ENCODE peak calls at places on chromosomes 16 and 17, in nine cellular contexts. One of them, this sample, is unnamed.

GRCh38 chr17:16449121-16449570 is 33.8 kb downstream of the TRPV2 start:
- DNase-seq in stimulated activated CD4-positive, alpha-beta T cell treated with anti-CD3 and anti-CD28 coated beads, Interleukin-2, amount 100 ng/mL, for 48 hours: no peak
- DNase-seq in PC-3: peak; percentile 50
- DNase-seq in endothelial cell: no peak
- DNase-seq in NCI-H2081: no peak
- DNase-seq in Daoy: no peak
- DNase-seq in fibroblast of lung: peak; percentile 73
- DNase-seq in iPS-NIHi11: no peak
- DNase-seq in kidney glomerular epithelial cell: no peak
- DNase-seq in this sample: no peak

GRCh38 chr17:74962622-74963394 is 9.8 kb downstream of the HID1 start:
- DNase-seq in kidney glomerular epithelial cell: no peak
- DNase-seq in fibroblast of lung: no peak
- DNase-seq in iPS-NIHi11: no peak
- DNase-seq in Daoy: no peak
- DNase-seq in PC-3: no peak
- DNase-seq in stimulated activated CD4-positive, alpha-beta T cell treated with anti-CD3 and anti-CD28 coated beads, Interleukin-2, amount 100 ng/mL, for 48 hours: no peak
- DNase-seq in NCI-H2081: no peak
- DNase-seq in endothelial cell: no peak
- DNase-seq in this sample: no peak

GRCh38 chr17:29566473-29567361 is at the start of gene ABHD15:
- DNase-seq in PC-3: peak; percentile 69
- DNase-seq in kidney glomerular epithelial cell: peak; percentile 40
- DNase-seq in iPS-NIHi11: peak; percentile 83
- DNase-seq in endothelial cell: peak; percentile 53
- DNase-seq in stimulated activated CD4-positive, alpha-beta T cell treated with anti-CD3 and anti-CD28 coated beads, Interleukin-2, amount 100 ng/mL, for 48 hours: peak; percentile 50
- DNase-seq in fibroblast of lung: peak; percentile 65
- DNase-seq in NCI-H2081: peak; percentile 42
- DNase-seq in Daoy: peak; percentile 80
- DNase-seq in this sample: peak; percentile 41

GRCh38 chr16:54048994-54049929 is 237.3 kb downstream of the IRX3 start:
- DNase-seq in PC-3: no peak
- DNase-seq in NCI-H2081: no peak
- DNase-seq in stimulated activated CD4-positive, alpha-beta T cell treated with anti-CD3 and anti-CD28 coated beads, Interleukin-2, amount 100 ng/mL, for 48 hours: no peak
- DNase-seq in Daoy: no peak
- DNase-seq in fibroblast of lung: no peak
- DNase-seq in iPS-NIHi11: peak; percentile 36
- DNase-seq in kidney glomerular epithelial cell: no peak
- DNase-seq in endothelial cell: no peak
- DNase-seq in this sample: no peak

GRCh38 chr16:85658504-85659326 is 30.0 kb downstream of the GINS2 start:
- DNase-seq in PC-3: no peak
- DNase-seq in NCI-H2081: no peak
- DNase-seq in stimulated activated CD4-positive, alpha-beta T cell treated with anti-CD3 and anti-CD28 coated beads, Interleukin-2, amount 100 ng/mL, for 48 hours: no peak
- DNase-seq in Daoy: no peak
- DNase-seq in iPS-NIHi11: no peak
- DNase-seq in kidney glomerular epithelial cell: no peak
- DNase-seq in fibroblast of lung: no peak
- DNase-seq in endothelial cell: no peak
- DNase-seq in this sample: no peak

GRCh38 chr17:40564883-40565744 is at the start of gene CCR7:
- DNase-seq in NCI-H2081: no peak
- DNase-seq in endothelial cell: no peak
- DNase-seq in kidney glomerular epithelial cell: no peak
- DNase-seq in fibroblast of lung: no peak
- DNase-seq in stimulated activated CD4-positive, alpha-beta T cell treated with anti-CD3 and anti-CD28 coated beads, Interleukin-2, amount 100 ng/mL, for 48 hours: peak; percentile 76
- DNase-seq in iPS-NIHi11: peak; percentile 14
- DNase-seq in Daoy: peak; percentile 7
- DNase-seq in PC-3: no peak
- DNase-seq in this sample: peak; percentile 36

GRCh38 chr16:70455910-70456309 is 1.5 kb downstream of the FCSK start:
- DNase-seq in NCI-H2081: no peak
- DNase-seq in endothelial cell: no peak
- DNase-seq in fibroblast of lung: no peak
- DNase-seq in Daoy: no peak
- DNase-seq in kidney glomerular epithelial cell: no peak
- DNase-seq in iPS-NIHi11: no peak
- DNase-seq in stimulated activated CD4-positive, alpha-beta T cell treated with anti-CD3 and anti-CD28 coated beads, Interleukin-2, amount 100 ng/mL, for 48 hours: no peak
- DNase-seq in PC-3: no peak
- DNase-seq in this sample: no peak

GRCh38 chr16:67538666-67539101 is 10.1 kb downstream of the RIPOR1 start:
- DNase-seq in NCI-H2081: no peak
- DNase-seq in kidney glomerular epithelial cell: no peak
- DNase-seq in iPS-NIHi11: no peak
- DNase-seq in stimulated activated CD4-positive, alpha-beta T cell treated with anti-CD3 and anti-CD28 coated beads, Interleukin-2, amount 100 ng/mL, for 48 hours: no peak
- DNase-seq in fibroblast of lung: peak; percentile 76
- DNase-seq in PC-3: no peak
- DNase-seq in endothelial cell: no peak
- DNase-seq in Daoy: no peak
- DNase-seq in this sample: no peak

GRCh38 chr16:10178079-10178478 is 4.1 kb downstream of the GRIN2A start:
- DNase-seq in kidney glomerular epithelial cell: no peak
- DNase-seq in NCI-H2081: no peak
- DNase-seq in fibroblast of lung: peak; percentile 26
- DNase-seq in endothelial cell: no peak
- DNase-seq in stimulated activated CD4-positive, alpha-beta T cell treated with anti-CD3 and anti-CD28 coated beads, Interleukin-2, amount 100 ng/mL, for 48 hours: no peak
- DNase-seq in Daoy: peak; percentile 69
- DNase-seq in iPS-NIHi11: no peak
- DNase-seq in PC-3: peak; percentile 58
- DNase-seq in this sample: no peak

GRCh38 chr16:55508941-55509920 is at the start of gene LPCAT2:
- DNase-seq in iPS-NIHi11: peak; percentile 96
- DNase-seq in fibroblast of lung: peak; percentile 81
- DNase-seq in stimulated activated CD4-positive, alpha-beta T cell treated with anti-CD3 and anti-CD28 coated beads, Interleukin-2, amount 100 ng/mL, for 48 hours: peak; percentile 51
- DNase-seq in PC-3: peak; percentile 73
- DNase-seq in Daoy: no peak
- DNase-seq in endothelial cell: peak; percentile 88
- DNase-seq in NCI-H2081: peak; percentile 60
- DNase-seq in kidney glomerular epithelial cell: peak; percentile 75
- DNase-seq in this sample: peak; percentile 75

GRCh38 chr17:41695954-41696720 is 7.5 kb downstream of the EIF1 start:
- DNase-seq in PC-3: peak; percentile 73
- DNase-seq in iPS-NIHi11: peak; percentile 77
- DNase-seq in NCI-H2081: peak; percentile 67
- DNase-seq in kidney glomerular epithelial cell: peak; percentile 60
- DNase-seq in Daoy: peak; percentile 81
- DNase-seq in stimulated activated CD4-positive, alpha-beta T cell treated with anti-CD3 and anti-CD28 coated beads, Interleukin-2, amount 100 ng/mL, for 48 hours: peak; percentile 75
- DNase-seq in fibroblast of lung: peak; percentile 67
- DNase-seq in endothelial cell: peak; percentile 68
- DNase-seq in this sample: peak; percentile 40

GRCh38 chr17:62653002-62653830 is 25.7 kb downstream of the MRC2 start:
- DNase-seq in fibroblast of lung: peak; percentile 57
- DNase-seq in Daoy: peak; percentile 73
- DNase-seq in PC-3: peak; percentile 68
- DNase-seq in endothelial cell: peak; percentile 53
- DNase-seq in iPS-NIHi11: peak; percentile 89
- DNase-seq in NCI-H2081: peak; percentile 91
- DNase-seq in kidney glomerular epithelial cell: peak; percentile 25
- DNase-seq in stimulated activated CD4-positive, alpha-beta T cell treated with anti-CD3 and anti-CD28 coated beads, Interleukin-2, amount 100 ng/mL, for 48 hours: peak; percentile 86
- DNase-seq in this sample: peak; percentile 33

GRCh38 chr17:82865274-82865673 is 25.5 kb upstream of the ZNF750 start:
- DNase-seq in stimulated activated CD4-positive, alpha-beta T cell treated with anti-CD3 and anti-CD28 coated beads, Interleukin-2, amount 100 ng/mL, for 48 hours: no peak
- DNase-seq in endothelial cell: no peak
- DNase-seq in Daoy: no peak
- DNase-seq in fibroblast of lung: no peak
- DNase-seq in NCI-H2081: peak; percentile 43
- DNase-seq in kidney glomerular epithelial cell: no peak
- DNase-seq in iPS-NIHi11: no peak
- DNase-seq in PC-3: no peak
- DNase-seq in this sample: no peak

GRCh38 chr16:81779540-81780320 is 639 bp downstream of the PLCG2 start:
- DNase-seq in iPS-NIHi11: peak; percentile 38
- DNase-seq in NCI-H2081: no peak
- DNase-seq in kidney glomerular epithelial cell: no peak
- DNase-seq in fibroblast of lung: peak; percentile 8
- DNase-seq in PC-3: no peak
- DNase-seq in Daoy: peak; percentile 15
- DNase-seq in stimulated activated CD4-positive, alpha-beta T cell treated with anti-CD3 and anti-CD28 coated beads, Interleukin-2, amount 100 ng/mL, for 48 hours: peak; percentile 2
- DNase-seq in endothelial cell: peak; percentile 23
- DNase-seq in this sample: no peak

GRCh38 chr17:41328207-41328606 is 12.7 kb upstream of the KRTAP17-1 start:
- DNase-seq in iPS-NIHi11: no peak
- DNase-seq in endothelial cell: no peak
- DNase-seq in fibroblast of lung: no peak
- DNase-seq in stimulated activated CD4-positive, alpha-beta T cell treated with anti-CD3 and anti-CD28 coated beads, Interleukin-2, amount 100 ng/mL, for 48 hours: no peak
- DNase-seq in PC-3: no peak
- DNase-seq in NCI-H2081: no peak
- DNase-seq in kidney glomerular epithelial cell: no peak
- DNase-seq in Daoy: no peak
- DNase-seq in this sample: no peak

GRCh38 chr17:13597723-13598347 is 3.9 kb downstream of the HS3ST3A1 start:
- DNase-seq in endothelial cell: peak; percentile 42
- DNase-seq in fibroblast of lung: peak; percentile 69
- DNase-seq in Daoy: peak; percentile 56
- DNase-seq in NCI-H2081: peak; percentile 1
- DNase-seq in stimulated activated CD4-positive, alpha-beta T cell treated with anti-CD3 and anti-CD28 coated beads, Interleukin-2, amount 100 ng/mL, for 48 hours: no peak
- DNase-seq in iPS-NIHi11: peak; percentile 31
- DNase-seq in PC-3: peak; percentile 78
- DNase-seq in kidney glomerular epithelial cell: peak; percentile 35
- DNase-seq in this sample: no peak

GRCh38 chr16:66741131-66741900 is 10.1 kb downstream of the DYNC1LI2 start:
- DNase-seq in PC-3: peak; percentile 74
- DNase-seq in iPS-NIHi11: peak; percentile 50
- DNase-seq in kidney glomerular epithelial cell: peak; percentile 86
- DNase-seq in endothelial cell: peak; percentile 24
- DNase-seq in NCI-H2081: peak; percentile 9
- DNase-seq in fibroblast of lung: peak; percentile 93
- DNase-seq in stimulated activated CD4-positive, alpha-beta T cell treated with anti-CD3 and anti-CD28 coated beads, Interleukin-2, amount 100 ng/mL, for 48 hours: no peak
- DNase-seq in Daoy: peak; percentile 89
- DNase-seq in this sample: no peak

GRCh38 chr16:22317625-22318024 is 20.4 kb downstream of the POLR3E start:
- DNase-seq in kidney glomerular epithelial cell: no peak
- DNase-seq in fibroblast of lung: no peak
- DNase-seq in iPS-NIHi11: no peak
- DNase-seq in Daoy: no peak
- DNase-seq in PC-3: no peak
- DNase-seq in NCI-H2081: no peak
- DNase-seq in stimulated activated CD4-positive, alpha-beta T cell treated with anti-CD3 and anti-CD28 coated beads, Interleukin-2, amount 100 ng/mL, for 48 hours: no peak
- DNase-seq in endothelial cell: no peak
- DNase-seq in this sample: no peak

GRCh38 chr16:64542152-64542551 is 579.7 kb downstream of the CDH11 start:
- DNase-seq in Daoy: no peak
- DNase-seq in fibroblast of lung: no peak
- DNase-seq in iPS-NIHi11: no peak
- DNase-seq in endothelial cell: no peak
- DNase-seq in NCI-H2081: no peak
- DNase-seq in stimulated activated CD4-positive, alpha-beta T cell treated with anti-CD3 and anti-CD28 coated beads, Interleukin-2, amount 100 ng/mL, for 48 hours: no peak
- DNase-seq in kidney glomerular epithelial cell: no peak
- DNase-seq in PC-3: no peak
- DNase-seq in this sample: no peak

GRCh38 chr17:66949501-66949900 is 15.0 kb upstream of the CACNG4 start:
- DNase-seq in NCI-H2081: no peak
- DNase-seq in stimulated activated CD4-positive, alpha-beta T cell treated with anti-CD3 and anti-CD28 coated beads, Interleukin-2, amount 100 ng/mL, for 48 hours: no peak
- DNase-seq in iPS-NIHi11: no peak
- DNase-seq in PC-3: peak; percentile 30
- DNase-seq in fibroblast of lung: peak; percentile 64
- DNase-seq in kidney glomerular epithelial cell: no peak
- DNase-seq in Daoy: peak; percentile 45
- DNase-seq in endothelial cell: no peak
- DNase-seq in this sample: no peak

GRCh38 chr17:78995761-78996451 is 13.7 kb downstream of the CANT1 start:
- DNase-seq in kidney glomerular epithelial cell: no peak
- DNase-seq in NCI-H2081: no peak
- DNase-seq in endothelial cell: no peak
- DNase-seq in PC-3: peak; percentile 96
- DNase-seq in iPS-NIHi11: peak; percentile 7
- DNase-seq in stimulated activated CD4-positive, alpha-beta T cell treated with anti-CD3 and anti-CD28 coated beads, Interleukin-2, amount 100 ng/mL, for 48 hours: no peak
- DNase-seq in Daoy: no peak
- DNase-seq in fibroblast of lung: no peak
- DNase-seq in this sample: no peak

GRCh38 chr16:49484454-49484853 is 110.8 kb downstream of the C16orf78 start:
- DNase-seq in iPS-NIHi11: peak; percentile 99
- DNase-seq in NCI-H2081: no peak
- DNase-seq in fibroblast of lung: no peak
- DNase-seq in Daoy: peak; percentile 69
- DNase-seq in endothelial cell: peak; percentile 62
- DNase-seq in stimulated activated CD4-positive, alpha-beta T cell treated with anti-CD3 and anti-CD28 coated beads, Interleukin-2, amount 100 ng/mL, for 48 hours: peak; percentile 20
- DNase-seq in kidney glomerular epithelial cell: no peak
- DNase-seq in PC-3: no peak
- DNase-seq in this sample: no peak

GRCh38 chr17:82112181-82112865 is 14.3 kb upstream of the FASN start:
- DNase-seq in kidney glomerular epithelial cell: no peak
- DNase-seq in stimulated activated CD4-positive, alpha-beta T cell treated with anti-CD3 and anti-CD28 coated beads, Interleukin-2, amount 100 ng/mL, for 48 hours: no peak
- DNase-seq in NCI-H2081: no peak
- DNase-seq in fibroblast of lung: no peak
- DNase-seq in iPS-NIHi11: no peak
- DNase-seq in endothelial cell: no peak
- DNase-seq in PC-3: no peak
- DNase-seq in Daoy: no peak
- DNase-seq in this sample: no peak

GRCh38 chr17:32487460-32488176 is 825 bp downstream of the CDK5R1 start:
- DNase-seq in fibroblast of lung: peak; percentile 16
- DNase-seq in endothelial cell: no peak
- DNase-seq in stimulated activated CD4-positive, alpha-beta T cell treated with anti-CD3 and anti-CD28 coated beads, Interleukin-2, amount 100 ng/mL, for 48 hours: no peak
- DNase-seq in iPS-NIHi11: peak; percentile 71
- DNase-seq in kidney glomerular epithelial cell: no peak
- DNase-seq in NCI-H2081: peak; percentile 41
- DNase-seq in Daoy: peak; percentile 33
- DNase-seq in PC-3: no peak
- DNase-seq in this sample: no peak

GRCh38 chr16:25192096-25192495 is 24.7 kb upstream of the AQP8 start:
- DNase-seq in NCI-H2081: no peak
- DNase-seq in PC-3: no peak
- DNase-seq in Daoy: peak; percentile 8
- DNase-seq in stimulated activated CD4-positive, alpha-beta T cell treated with anti-CD3 and anti-CD28 coated beads, Interleukin-2, amount 100 ng/mL, for 48 hours: no peak
- DNase-seq in fibroblast of lung: peak; percentile 49
- DNase-seq in kidney glomerular epithelial cell: no peak
- DNase-seq in iPS-NIHi11: no peak
- DNase-seq in endothelial cell: no peak
- DNase-seq in this sample: no peak

GRCh38 chr16:25014500-25015147 is 545 bp downstream of the ARHGAP17 start:
- DNase-seq in NCI-H2081: peak; percentile 21
- DNase-seq in fibroblast of lung: peak; percentile 54
- DNase-seq in kidney glomerular epithelial cell: peak; percentile 12
- DNase-seq in stimulated activated CD4-positive, alpha-beta T cell treated with anti-CD3 and anti-CD28 coated beads, Interleukin-2, amount 100 ng/mL, for 48 hours: no peak
- DNase-seq in iPS-NIHi11: peak; percentile 62
- DNase-seq in PC-3: peak; percentile 39
- DNase-seq in Daoy: peak; percentile 49
- DNase-seq in endothelial cell: peak; percentile 45
- DNase-seq in this sample: no peak

GRCh38 chr16:1923299-1924034 is 5.3 kb upstream of the HS3ST6 start:
- DNase-seq in iPS-NIHi11: peak; percentile 61
- DNase-seq in kidney glomerular epithelial cell: no peak
- DNase-seq in stimulated activated CD4-positive, alpha-beta T cell treated with anti-CD3 and anti-CD28 coated beads, Interleukin-2, amount 100 ng/mL, for 48 hours: peak; percentile 12
- DNase-seq in NCI-H2081: no peak
- DNase-seq in fibroblast of lung: peak; percentile 21
- DNase-seq in PC-3: peak; percentile 46
- DNase-seq in Daoy: peak; percentile 77
- DNase-seq in endothelial cell: no peak
- DNase-seq in this sample: no peak

This sample was measured in KG1.